ENCODE peak calls at places on chromosomes 5 and 9, in four cellular contexts. S is WTC11, D is AG09319, O is GM03348. T is an unnamed sample.

GRCh38 chr9:121820286-121821005 is 169.0 kb downstream of the DAB2IP start:
- DNase-seq in S (no peak), D (no peak), O (no peak), T (no peak)

GRCh38 chr5:10655041-10655685 is 91.3 kb downstream of the ANKRD33B start:
- DNase-seq in S (no peak), D (no peak), O (no peak), T (no peak)

GRCh38 chr9:98944130-98945074 is 695 bp downstream of the COL15A1 start:
- DNase-seq in S (peak), D (no peak), O (peak), T (no peak)

GRCh38 chr5:139711067-139711851 is 63.1 kb downstream of the CXXC5 start:
- DNase-seq in S (peak), D (no peak), O (peak), T (peak)

GRCh38 chr5:97452646-97453045 is 269.6 kb upstream of the RIOK2 start:
- DNase-seq in S (no peak), D (no peak), O (no peak), T (no peak)

GRCh38 chr5:44246986-44247385 is 142.2 kb downstream of the FGF10 start:
- DNase-seq in S (no peak), D (peak), O (no peak), T (no peak)

GRCh38 chr9:110141118-110141797 is 66.7 kb downstream of the C9orf152 start:
- DNase-seq in S (no peak), D (peak), O (peak), T (no peak)

GRCh38 chr5:106780355-106780754 is 890.4 kb downstream of the EFNA5 start:
- DNase-seq in S (no peak), D (no peak), O (no peak), T (no peak)

GRCh38 chr5:893137-893506 is 438 bp downstream of the TRIP13 start:
- DNase-seq in S (peak), D (no peak), O (peak), T (no peak)

GRCh38 chr9:73152445-73152844 is 780 bp downstream of the ANXA1 start:
- DNase-seq in S (no peak), D (no peak), O (peak), T (no peak)

GRCh38 chr5:143355710-143356109 is 47.8 kb downstream of the NR3C1 start:
- DNase-seq in S (no peak), D (peak), O (peak), T (peak)

T was measured in DND-41.